ENCODE peak calls at places on chromosomes 4 and X, in eight cellular contexts. L is activated naive CD4-positive, alpha-beta T cell; Q is germinal center; E is ACHN; A is T follicular helper cell; S is frontal cortex; R is NCI-H1694 treated with DMSO at 0.1 percent for 48 hours; P is pancreas. T is an unnamed sample.
A peak's percentile ranks its signal among the peaks of the same experiment; 100 is the strongest.

GRCh38 chr4:109411964-109412363 is 21.7 kb upstream of the SEC24B start:
- DNase-seq in L (no peak), Q (no peak), E (no peak), A (no peak), S (no peak), R (no peak), P (no peak), T (no peak)

GRCh38 chr4:155445306-155445705 is 68.5 kb upstream of the MAP9 start:
- DNase-seq in L (no peak), Q (no peak), E (no peak), A (no peak), S (no peak), R (no peak), P (no peak), T (no peak)

GRCh38 chrX:3962511-3963350 is 249.3 kb upstream of the PRKX start:
- DNase-seq in L (no peak), Q (no peak), E (peak; percentile 0), A (no peak), S (peak; percentile 8), R (no peak), P (peak; percentile 15), T (peak; percentile 30)

GRCh38 chr4:169225058-169225751 is 45.6 kb downstream of the SH3RF1 start:
- DNase-seq in L (no peak), Q (no peak), E (peak; percentile 93), A (no peak), S (peak; percentile 13), R (no peak), P (no peak), T (no peak)

GRCh38 chr4:9988349-9988748 is 32.9 kb downstream of the SLC2A9 start:
- DNase-seq in L (no peak), Q (no peak), E (no peak), A (no peak), S (no peak), R (no peak), P (no peak), T (no peak)

GRCh38 chrX:150683112-150683511 is 10.1 kb upstream of the MTMR1 start:
- DNase-seq in L (no peak), Q (no peak), E (no peak), A (no peak), S (no peak), R (no peak), P (no peak), T (no peak)

GRCh38 chr4:8272472-8273428 is 3.2 kb downstream of the HTRA3 start:
- DNase-seq in L (no peak), Q (no peak), E (no peak), A (no peak), S (no peak), R (no peak), P (no peak), T (no peak)

GRCh38 chr4:81314196-81314896 is 99.3 kb upstream of the PRKG2 start:
- DNase-seq in L (no peak), Q (no peak), E (peak; percentile 52), A (no peak), S (no peak), R (peak; percentile 33), P (peak; percentile 72), T (no peak)

GRCh38 chr4:151427268-151427667 is 18.3 kb downstream of the FHIP1A start:
- DNase-seq in L (no peak), Q (no peak), E (no peak), A (no peak), S (no peak), R (no peak), P (no peak), T (no peak)

GRCh38 chrX:24117288-24117687 is 32.2 kb upstream of the ZFX start:
- DNase-seq in L (no peak), Q (no peak), E (no peak), A (no peak), S (peak; percentile 28), R (peak; percentile 86), P (no peak), T (no peak)

GRCh38 chrX:7264399-7264798 is 116.4 kb upstream of the PUDP start:
- DNase-seq in L (no peak), Q (no peak), E (no peak), A (no peak), S (no peak), R (no peak), P (no peak), T (no peak)

GRCh38 chrX:56797966-56798711 is 69.1 kb downstream of the NBDY start:
- DNase-seq in L (no peak), Q (no peak), E (no peak), A (no peak), S (no peak), R (no peak), P (no peak), T (no peak)

GRCh38 chrX:153477039-153477438 is 6.7 kb upstream of the HAUS7 start:
- DNase-seq in L (no peak), Q (no peak), E (no peak), A (no peak), S (no peak), R (peak; percentile 80), P (no peak), T (no peak)

GRCh38 chr4:111410571-111410970 is 734.7 kb upstream of the FAM241A start:
- DNase-seq in L (no peak), Q (no peak), E (no peak), A (no peak), S (no peak), R (no peak), P (no peak), T (no peak)

GRCh38 chrX:39665830-39666518 is 431.8 kb downstream of the BCOR start:
- DNase-seq in L (no peak), Q (no peak), E (peak; percentile 0), A (no peak), S (no peak), R (no peak), P (no peak), T (no peak)

GRCh38 chr4:22413416-22413815 is 102.5 kb downstream of the ADGRA3 start:
- DNase-seq in L (no peak), Q (no peak), E (no peak), A (no peak), S (no peak), R (no peak), P (no peak), T (no peak)

GRCh38 chrX:101163166-101163565 is 56.4 kb upstream of the DRP2 start:
- DNase-seq in L (no peak), Q (no peak), E (no peak), A (no peak), S (no peak), R (no peak), P (no peak), T (no peak)

GRCh38 chr4:37767546-37767945 is 58.9 kb upstream of the PGM2 start:
- DNase-seq in L (no peak), Q (no peak), E (no peak), A (no peak), S (no peak), R (peak; percentile 6), P (peak; percentile 67), T (no peak)

GRCh38 chr4:100008048-100008447 is 58.0 kb upstream of the H2AZ1 start:
- DNase-seq in L (no peak), Q (no peak), E (no peak), A (no peak), S (no peak), R (no peak), P (no peak), T (no peak)

GRCh38 chrX:34655496-34656258 is 1.4 kb downstream of the TMEM47 start:
- DNase-seq in L (no peak), Q (no peak), E (peak; percentile 3), A (no peak), S (no peak), R (no peak), P (no peak), T (no peak)

GRCh38 chrX:101685923-101686322 is 26.3 kb upstream of the ARMCX2 start:
- DNase-seq in L (no peak), Q (no peak), E (no peak), A (no peak), S (no peak), R (no peak), P (no peak), T (peak; percentile 20)

GRCh38 chrX:13687203-13687602 is 1.7 kb upstream of the RAB9A start:
- DNase-seq in L (no peak), Q (no peak), E (no peak), A (no peak), S (no peak), R (no peak), P (no peak), T (no peak)

GRCh38 chrX:79096339-79096638 is 48.2 kb upstream of the GPR174 start:
- DNase-seq in L (no peak), Q (no peak), E (no peak), A (no peak), S (no peak), R (no peak), P (no peak), T (no peak)

GRCh38 chrX:107025538-107025937 is 25.5 kb upstream of the MORC4 start:
- DNase-seq in L (no peak), Q (peak; percentile 2), E (peak; percentile 21), A (no peak), S (peak; percentile 2), R (peak; percentile 43), P (no peak), T (peak; percentile 18)

GRCh38 chr4:183384983-183385382 is 59.5 kb upstream of the CDKN2AIP start:
- DNase-seq in L (no peak), Q (no peak), E (no peak), A (no peak), S (no peak), R (no peak), P (no peak), T (no peak)

GRCh38 chrX:68878977-68879376 is 50.2 kb downstream of the EFNB1 start:
- DNase-seq in L (no peak), Q (no peak), E (no peak), A (no peak), S (no peak), R (no peak), P (no peak), T (no peak)

GRCh38 chrX:35919536-35920309 is at the start of gene CFAP47:
- DNase-seq in L (no peak), Q (no peak), E (no peak), A (no peak), S (peak; percentile 14), R (no peak), P (peak; percentile 57), T (peak; percentile 35)

GRCh38 chr4:87543835-87544461 is 14.8 kb upstream of the SPARCL1 start:
- DNase-seq in L (no peak), Q (no peak), E (peak; percentile 45), A (no peak), S (no peak), R (no peak), P (no peak), T (no peak)

GRCh38 chr4:587671-588350 is 11.7 kb upstream of the TMEM271 start:
- DNase-seq in L (no peak), Q (no peak), E (no peak), A (no peak), S (no peak), R (no peak), P (no peak), T (no peak)

GRCh38 chrX:47198687-47199080 is 5.1 kb downstream of the UBA1 start:
- DNase-seq in L (no peak), Q (no peak), E (no peak), A (no peak), S (no peak), R (no peak), P (no peak), T (no peak)

GRCh38 chr4:4990857-4991540 is 28.3 kb downstream of the CYTL1 start:
- DNase-seq in L (no peak), Q (no peak), E (peak; percentile 64), A (no peak), S (peak; percentile 47), R (no peak), P (peak; percentile 38), T (no peak)

GRCh38 chr4:183288955-183289354 is 31.1 kb downstream of the CLDN22 start:
- DNase-seq in L (no peak), Q (no peak), E (no peak), A (no peak), S (no peak), R (no peak), P (no peak), T (no peak)

GRCh38 chr4:134708026-134708425 is 506.4 kb upstream of the PABPC4L start:
- DNase-seq in L (no peak), Q (no peak), E (no peak), A (no peak), S (no peak), R (no peak), P (no peak), T (no peak)

GRCh38 chr4:6116696-6117285 is 83.6 kb downstream of the JAKMIP1 start:
- DNase-seq in L (no peak), Q (no peak), E (no peak), A (no peak), S (no peak), R (no peak), P (no peak), T (no peak)